ENCODE peak calls at places on chromosomes 4 and X, in eight cellular contexts. W is colonic mucosa; O is psoas muscle; U is CD8-positive, alpha-beta T cell; I is fibroblast of lung; Q is ovary; D is BJ; V is OCI-LY7. B is an unnamed sample.
A peak's percentile ranks its signal among the peaks of the same experiment; 100 is the strongest.

GRCh38 chr4:121749225-121749624 is 15.7 kb downstream of the SMIM43 start:
- DNase-seq in W (no peak), V (no peak), I (no peak), Q (no peak), U (no peak), D (no peak), O (no peak), B (no peak)

GRCh38 chr4:70473691-70474090 is 1.7 kb downstream of the MUC7 start:
- DNase-seq in D (no peak), V (no peak), U (no peak), O (no peak), W (no peak), Q (no peak), I (peak; percentile 3), B (no peak)

GRCh38 chr4:19455196-19455595 is 796.5 kb upstream of the SLIT2 start:
- DNase-seq in O (no peak), W (no peak), I (no peak), Q (no peak), U (no peak), V (no peak), D (no peak), B (no peak)

GRCh38 chrX:9532349-9532748 is 67.5 kb downstream of the TBL1X start:
- DNase-seq in Q (peak; percentile 68), D (no peak), W (no peak), U (no peak), O (no peak), V (no peak), I (no peak), B (peak; percentile 20)

GRCh38 chrX:74545880-74546279 is 68.5 kb downstream of the RLIM start:
- DNase-seq in D (no peak), W (no peak), V (no peak), O (no peak), U (no peak), Q (no peak), I (no peak), B (no peak)

GRCh38 chrX:118723376-118723775 is 4.0 kb upstream of the IL13RA1 start:
- DNase-seq in V (no peak), Q (no peak), W (no peak), D (no peak), O (no peak), I (no peak), U (no peak), B (no peak)

GRCh38 chr4:148203056-148203898 is 238.9 kb downstream of the NR3C2 start:
- DNase-seq in Q (no peak), U (no peak), V (no peak), W (peak; percentile 34), I (no peak), O (no peak), D (no peak), B (no peak)

GRCh38 chr4:155953151-155954117 is at the start of gene CTSO:
- DNase-seq in V (peak; percentile 66), Q (peak; percentile 75), U (peak; percentile 76), I (peak; percentile 92), D (no peak), W (peak; percentile 76), O (peak; percentile 75), B (peak; percentile 91)

GRCh38 chr4:150978738-150979575 is 36.1 kb downstream of the LRBA start:
- DNase-seq in Q (no peak), D (no peak), U (no peak), I (no peak), W (no peak), O (no peak), V (no peak), B (no peak)

GRCh38 chr4:145098675-145099037 is 545 bp downstream of the ABCE1 start:
- DNase-seq in U (peak; percentile 48), Q (no peak), V (no peak), D (no peak), O (peak; percentile 18), I (peak; percentile 63), W (peak; percentile 42), B (peak; percentile 64)

GRCh38 chr4:167020410-167020809 is 213.9 kb downstream of the SPOCK3 start:
- DNase-seq in W (no peak), Q (no peak), U (no peak), I (peak; percentile 20), D (no peak), O (no peak), V (peak; percentile 4), B (no peak)

GRCh38 chrX:65926095-65927019 is 113.5 kb downstream of the VSIG4 start:
- DNase-seq in Q (no peak), W (no peak), V (peak; percentile 17), I (no peak), D (no peak), U (peak; percentile 45), O (no peak), B (no peak)

GRCh38 chr4:105074097-105074496 is 72.6 kb upstream of the TET2 start:
- DNase-seq in U (no peak), O (no peak), V (no peak), D (no peak), I (no peak), Q (no peak), W (no peak), B (no peak)

GRCh38 chrX:155951237-155951789 is 46.2 kb upstream of the IL9R start:
- DNase-seq in W (no peak), I (no peak), O (no peak), U (no peak), V (no peak), D (no peak), Q (no peak), B (no peak)

GRCh38 chr4:159296061-159296460 is 193.2 kb downstream of the RAPGEF2 start:
- DNase-seq in W (no peak), O (no peak), V (no peak), Q (no peak), U (no peak), I (peak; percentile 63), D (no peak), B (peak; percentile 52)

GRCh38 chr4:150115851-150116250 is 37.6 kb downstream of the DCLK2 start:
- DNase-seq in O (no peak), Q (no peak), I (no peak), W (no peak), V (no peak), D (no peak), U (no peak), B (no peak)

GRCh38 chr4:21307709-21308108 is 607.5 kb downstream of the PACRGL start:
- DNase-seq in W (no peak), I (no peak), D (no peak), V (no peak), O (no peak), U (no peak), Q (no peak), B (no peak)

GRCh38 chr4:85861064-85861767 is 386.3 kb downstream of the ARHGAP24 start:
- DNase-seq in U (no peak), Q (no peak), V (no peak), D (no peak), O (no peak), I (no peak), W (peak; percentile 38), B (no peak)

GRCh38 chrX:94400488-94400887 is 726.5 kb downstream of the FAM133A start:
- DNase-seq in D (no peak), O (no peak), V (no peak), Q (no peak), I (no peak), W (no peak), U (no peak), B (no peak)

GRCh38 chr4:98586634-98587354 is 71.6 kb downstream of the TSPAN5 start:
- DNase-seq in Q (no peak), I (no peak), D (no peak), W (no peak), U (no peak), O (no peak), V (no peak), B (no peak)

GRCh38 chrX:10486373-10486772 is 134.0 kb downstream of the MID1 start:
- DNase-seq in I (peak; percentile 47), W (no peak), V (no peak), O (peak; percentile 6), Q (no peak), D (peak; percentile 35), U (no peak), B (peak; percentile 65)

GRCh38 chr4:124640037-124640730 is 72.3 kb downstream of the ANKRD50 start:
- DNase-seq in W (no peak), I (peak; percentile 88), O (no peak), Q (no peak), U (no peak), D (no peak), V (no peak), B (peak; percentile 85)

GRCh38 chrX:96480081-96480480 is 204.6 kb upstream of the DIAPH2 start:
- DNase-seq in D (peak; percentile 6), V (no peak), U (no peak), Q (no peak), W (no peak), O (no peak), I (peak; percentile 31), B (peak; percentile 37)

GRCh38 chrX:17496407-17496806 is 121.4 kb downstream of the NHS start:
- DNase-seq in I (no peak), V (no peak), Q (no peak), O (no peak), D (no peak), U (no peak), W (no peak), B (no peak)

GRCh38 chr4:1226598-1226997 is 22.3 kb downstream of the CTBP1 start:
- DNase-seq in W (no peak), O (no peak), V (no peak), Q (no peak), D (no peak), I (no peak), U (no peak), B (no peak)

GRCh38 chrX:78111140-78111931 is 7.3 kb downstream of the PGK1 start:
- DNase-seq in W (peak; percentile 40), I (no peak), D (no peak), U (no peak), Q (no peak), O (no peak), V (no peak), B (no peak)

GRCh38 chr4:14906805-14907204 is 95.5 kb upstream of the CPEB2 start:
- DNase-seq in Q (no peak), V (no peak), I (no peak), O (no peak), U (no peak), D (no peak), W (no peak), B (peak; percentile 3)

GRCh38 chr4:8165374-8165896 is 6.8 kb upstream of the ABLIM2 start:
- DNase-seq in D (no peak), W (no peak), V (no peak), Q (no peak), U (no peak), I (no peak), O (peak; percentile 72), B (no peak)
- TF ChIP-seq CTCF in D (no peak), W (no peak), V (no peak), Q (no peak), U (no peak), I (no peak), O (peak; percentile 36), B (no peak)

GRCh38 chr4:56981795-56982201 is 3.1 kb downstream of the POLR2B start:
- DNase-seq in O (no peak), D (no peak), Q (no peak), V (no peak), I (no peak), U (no peak), W (no peak), B (peak; percentile 55)
- H3K4me3 ChIP-seq in O (no peak overlapping the region), D (no peak overlapping the region), Q (no peak overlapping the region), V (peak overlapping the region; percentile 98), I (peak overlapping the region; percentile 14), U (no peak overlapping the region), W (no peak overlapping the region), B (no peak overlapping the region)

GRCh38 chr4:146255463-146255862 is 41.1 kb downstream of the REELD1 start:
- DNase-seq in W (no peak), U (no peak), I (peak; percentile 21), V (no peak), Q (no peak), O (no peak), D (peak; percentile 39), B (peak; percentile 64)
- TF ChIP-seq CTCF in W (no peak), U (no peak), I (peak; percentile 6), V (no peak), Q (no peak), O (no peak), D (peak; percentile 39), B (no peak)

GRCh38 chr4:109648266-109648996 is 54.8 kb downstream of the CASP6 start:
- DNase-seq in I (no peak), W (no peak), D (no peak), V (no peak), Q (no peak), O (no peak), U (peak; percentile 37), B (peak; percentile 10)
- H3K4me3 ChIP-seq in I (no peak overlapping the region), W (no peak overlapping the region), D (no peak overlapping the region), V (no peak overlapping the region), Q (no peak overlapping the region), O (no peak overlapping the region), U (peak overlapping the region; percentile 29), B (no peak overlapping the region)

B was measured in astrocyte of the spinal cord.